ENCODE peak calls at places on chromosome 4, in six cellular contexts. One of them, this sample, is unnamed.

GRCh38 chr4:155005395-155006087 is 202.9 kb upstream of the NPY2R start:
- DNase-seq in CD4-positive, alpha-beta T cell: no peak
- DNase-seq in left ventricle myocardium inferior: no peak
- DNase-seq in BE2C: no peak
- DNase-seq in progenitor cell of endocrine pancreas: no peak
- DNase-seq in MM.1S: no peak
- DNase-seq in this sample: no peak

GRCh38 chr4:6568689-6569332 is 6.2 kb upstream of the MAN2B2 start:
- DNase-seq in progenitor cell of endocrine pancreas: no peak
- DNase-seq in MM.1S: no peak
- DNase-seq in BE2C: no peak
- DNase-seq in left ventricle myocardium inferior: no peak
- DNase-seq in CD4-positive, alpha-beta T cell: no peak
- DNase-seq in this sample: no peak

GRCh38 chr4:140130677-140131076 is 23.3 kb downstream of the MAML3 start:
- DNase-seq in BE2C: no peak
- DNase-seq in left ventricle myocardium inferior: no peak
- DNase-seq in MM.1S: no peak
- DNase-seq in CD4-positive, alpha-beta T cell: no peak
- DNase-seq in progenitor cell of endocrine pancreas: no peak
- DNase-seq in this sample: no peak

GRCh38 chr4:185272232-185272631 is 62.8 kb downstream of the SNX25 start:
- DNase-seq in MM.1S: no peak
- DNase-seq in left ventricle myocardium inferior: no peak
- DNase-seq in BE2C: no peak
- DNase-seq in CD4-positive, alpha-beta T cell: no peak
- DNase-seq in progenitor cell of endocrine pancreas: no peak
- DNase-seq in this sample: no peak

GRCh38 chr4:175411251-175411650 is 400.8 kb downstream of the GPM6A start:
- DNase-seq in CD4-positive, alpha-beta T cell: no peak
- DNase-seq in BE2C: no peak
- DNase-seq in MM.1S: no peak
- DNase-seq in left ventricle myocardium inferior: no peak
- DNase-seq in progenitor cell of endocrine pancreas: no peak
- DNase-seq in this sample: no peak

GRCh38 chr4:101103381-101104142 is 243.8 kb downstream of the PPP3CA start:
- DNase-seq in MM.1S: peak
- DNase-seq in left ventricle myocardium inferior: no peak
- DNase-seq in CD4-positive, alpha-beta T cell: no peak
- DNase-seq in progenitor cell of endocrine pancreas: no peak
- DNase-seq in BE2C: no peak
- DNase-seq in this sample: no peak

GRCh38 chr4:108080752-108081151 is 88.0 kb downstream of the LEF1 start:
- DNase-seq in left ventricle myocardium inferior: no peak
- DNase-seq in progenitor cell of endocrine pancreas: no peak
- DNase-seq in CD4-positive, alpha-beta T cell: peak
- DNase-seq in BE2C: no peak
- DNase-seq in MM.1S: no peak
- DNase-seq in this sample: no peak

GRCh38 chr4:47824844-47825243 is 13.0 kb downstream of the CORIN start:
- DNase-seq in CD4-positive, alpha-beta T cell: no peak
- DNase-seq in left ventricle myocardium inferior: peak
- DNase-seq in BE2C: peak
- DNase-seq in MM.1S: no peak
- DNase-seq in progenitor cell of endocrine pancreas: no peak
- DNase-seq in this sample: no peak

GRCh38 chr4:148095346-148095923 is 346.8 kb downstream of the NR3C2 start:
- DNase-seq in CD4-positive, alpha-beta T cell: no peak
- DNase-seq in BE2C: no peak
- DNase-seq in left ventricle myocardium inferior: no peak
- DNase-seq in MM.1S: no peak
- DNase-seq in progenitor cell of endocrine pancreas: no peak
- DNase-seq in this sample: no peak

GRCh38 chr4:182862166-182862875 is 54.9 kb downstream of the DCTD start:
- DNase-seq in BE2C: no peak
- DNase-seq in CD4-positive, alpha-beta T cell: no peak
- DNase-seq in MM.1S: no peak
- DNase-seq in progenitor cell of endocrine pancreas: no peak
- DNase-seq in left ventricle myocardium inferior: no peak
- DNase-seq in this sample: no peak

GRCh38 chr4:54077812-54078211 is 13.4 kb upstream of the CHIC2 start:
- DNase-seq in BE2C: no peak
- DNase-seq in CD4-positive, alpha-beta T cell: no peak
- DNase-seq in left ventricle myocardium inferior: no peak
- DNase-seq in progenitor cell of endocrine pancreas: no peak
- DNase-seq in MM.1S: no peak
- DNase-seq in this sample: no peak

GRCh38 chr4:173018446-173018845 is 150.2 kb upstream of the GALNT7 start:
- DNase-seq in MM.1S: no peak
- DNase-seq in BE2C: no peak
- DNase-seq in CD4-positive, alpha-beta T cell: no peak
- DNase-seq in progenitor cell of endocrine pancreas: no peak
- DNase-seq in left ventricle myocardium inferior: no peak
- DNase-seq in this sample: no peak

DNA sequence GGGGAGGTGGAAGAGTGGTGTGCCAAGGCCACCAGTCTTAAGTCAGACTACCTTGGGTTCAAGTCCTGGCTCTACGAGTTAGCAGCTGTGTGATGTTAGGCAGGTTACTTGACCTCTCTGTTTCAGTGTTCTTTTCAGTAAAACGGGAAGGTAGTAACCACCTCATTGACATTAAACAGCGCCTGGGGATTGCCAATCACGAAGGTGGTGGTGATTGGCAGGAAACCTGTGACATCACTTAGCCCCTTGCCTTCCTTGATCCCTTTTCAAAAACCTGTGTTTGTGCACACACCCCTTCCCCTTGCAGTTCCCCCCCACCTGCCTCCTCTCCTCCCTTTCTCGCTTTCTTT is 7.6 kb downstream of the KLF3 start:
- DNase-seq in BE2C: no peak
- DNase-seq in MM.1S: no peak
- DNase-seq in progenitor cell of endocrine pancreas: no peak
- DNase-seq in CD4-positive, alpha-beta T cell: no peak
- DNase-seq in left ventricle myocardium inferior: no peak
- DNase-seq in this sample: no peak
- TF ChIP-seq CTCF in BE2C: no peak
- TF ChIP-seq CTCF in MM.1S: no peak
- TF ChIP-seq CTCF in progenitor cell of endocrine pancreas: no peak
- TF ChIP-seq CTCF in CD4-positive, alpha-beta T cell: no peak
- TF ChIP-seq CTCF in left ventricle myocardium inferior: no peak
- TF ChIP-seq CTCF in this sample: no peak

GRCh38 chr4:112523008-112523440 is 7.0 kb upstream of the NEUROG2 start:
- DNase-seq in MM.1S: peak
- DNase-seq in left ventricle myocardium inferior: no peak
- DNase-seq in BE2C: peak
- DNase-seq in CD4-positive, alpha-beta T cell: no peak
- DNase-seq in progenitor cell of endocrine pancreas: no peak
- DNase-seq in this sample: no peak
- TF ChIP-seq CTCF in MM.1S: peak
- TF ChIP-seq CTCF in left ventricle myocardium inferior: no peak
- TF ChIP-seq CTCF in BE2C: peak
- TF ChIP-seq CTCF in CD4-positive, alpha-beta T cell: no peak
- TF ChIP-seq CTCF in progenitor cell of endocrine pancreas: no peak
- TF ChIP-seq CTCF in this sample: no peak

DNA sequence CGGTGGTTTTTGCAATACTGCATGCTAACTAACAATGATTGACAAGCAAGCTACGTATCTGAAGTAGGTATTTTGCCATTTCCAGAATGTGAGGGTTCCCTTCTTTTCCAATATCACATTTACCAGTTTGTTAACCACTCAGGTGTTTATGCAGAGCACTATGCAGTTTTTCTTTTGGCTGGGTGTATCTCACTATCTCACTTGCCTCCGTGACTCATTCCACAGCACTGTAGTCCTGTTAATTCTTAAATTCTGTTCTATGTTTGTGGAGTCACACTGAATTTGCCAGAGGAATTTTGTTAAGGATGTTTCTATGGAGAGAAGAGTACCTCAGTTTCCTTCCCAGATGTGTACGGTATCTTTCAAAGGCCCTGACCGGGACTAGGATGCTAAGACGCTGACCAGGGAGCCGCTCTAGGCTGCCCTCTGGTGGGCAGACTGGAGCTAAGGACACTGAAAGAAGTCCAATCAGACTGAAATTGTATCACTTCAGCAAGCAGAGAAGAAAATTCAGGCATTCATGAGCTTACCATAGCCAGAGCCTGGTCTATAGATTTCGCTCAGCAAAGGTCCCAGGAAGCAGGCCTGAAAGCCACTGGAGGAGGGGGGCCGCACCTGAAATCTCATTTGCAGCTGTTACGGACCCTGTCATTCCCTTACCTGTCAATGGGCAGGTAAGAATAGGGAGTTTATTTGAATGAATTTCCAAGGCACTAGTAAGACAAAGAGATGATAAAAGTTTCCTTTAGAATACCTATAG is 388.4 kb upstream of the SPOCK3 start:
- DNase-seq in left ventricle myocardium inferior: peak
- DNase-seq in progenitor cell of endocrine pancreas: peak
- DNase-seq in MM.1S: peak
- DNase-seq in BE2C: peak
- DNase-seq in CD4-positive, alpha-beta T cell: no peak
- DNase-seq in this sample: no peak
- TF ChIP-seq CTCF in left ventricle myocardium inferior: peak
- TF ChIP-seq CTCF in progenitor cell of endocrine pancreas: peak
- TF ChIP-seq CTCF in MM.1S: peak
- TF ChIP-seq CTCF in BE2C: peak
- TF ChIP-seq CTCF in CD4-positive, alpha-beta T cell: peak
- TF ChIP-seq CTCF in this sample: no peak

GRCh38 chr4:180031330-180031729 is 2211.9 kb upstream of the TENM3 start:
- DNase-seq in MM.1S: no peak
- DNase-seq in progenitor cell of endocrine pancreas: no peak
- DNase-seq in left ventricle myocardium inferior: no peak
- DNase-seq in BE2C: no peak
- DNase-seq in CD4-positive, alpha-beta T cell: no peak
- DNase-seq in this sample: no peak

DNA sequence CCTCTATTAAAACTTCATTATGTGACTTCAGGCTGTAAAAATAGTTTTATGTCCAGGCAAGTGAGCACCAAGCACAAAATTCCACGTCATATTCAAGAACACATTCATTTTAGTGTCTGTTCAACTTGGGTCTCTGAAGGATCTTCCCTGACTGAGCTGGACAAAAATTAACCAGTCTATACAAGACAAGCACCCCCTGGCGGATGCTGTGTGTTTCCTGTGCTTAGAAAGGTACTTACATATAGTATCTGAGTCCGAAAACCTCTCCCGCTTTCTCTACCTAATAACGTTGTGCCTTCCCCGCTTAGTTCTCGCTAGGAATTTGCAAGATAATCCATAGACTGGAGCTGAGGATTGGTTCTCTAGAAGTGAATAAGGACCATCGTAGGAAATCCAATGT is 2214.5 kb upstream of the TENM3 start:
- DNase-seq in progenitor cell of endocrine pancreas: peak
- DNase-seq in BE2C: peak
- DNase-seq in MM.1S: peak
- DNase-seq in left ventricle myocardium inferior: peak
- DNase-seq in CD4-positive, alpha-beta T cell: no peak
- DNase-seq in this sample: no peak
- TF ChIP-seq CTCF in progenitor cell of endocrine pancreas: peak
- TF ChIP-seq CTCF in BE2C: peak
- TF ChIP-seq CTCF in MM.1S: peak
- TF ChIP-seq CTCF in left ventricle myocardium inferior: no peak
- TF ChIP-seq CTCF in CD4-positive, alpha-beta T cell: no peak
- TF ChIP-seq CTCF in this sample: no peak

GRCh38 chr4:73698217-73698616 is 42.2 kb upstream of the CXCL8 start:
- DNase-seq in MM.1S: no peak
- DNase-seq in progenitor cell of endocrine pancreas: no peak
- DNase-seq in BE2C: no peak
- DNase-seq in left ventricle myocardium inferior: no peak
- DNase-seq in CD4-positive, alpha-beta T cell: no peak
- DNase-seq in this sample: no peak
- TF ChIP-seq CTCF in MM.1S: no peak
- TF ChIP-seq CTCF in progenitor cell of endocrine pancreas: no peak
- TF ChIP-seq CTCF in BE2C: no peak
- TF ChIP-seq CTCF in left ventricle myocardium inferior: no peak
- TF ChIP-seq CTCF in CD4-positive, alpha-beta T cell: no peak
- TF ChIP-seq CTCF in this sample: no peak

GRCh38 chr4:37138019-37138653 is 106.4 kb upstream of the NWD2 start:
- DNase-seq in left ventricle myocardium inferior: no peak
- DNase-seq in progenitor cell of endocrine pancreas: no peak
- DNase-seq in BE2C: no peak
- DNase-seq in CD4-positive, alpha-beta T cell: no peak
- DNase-seq in MM.1S: no peak
- DNase-seq in this sample: no peak

GRCh38 chr4:37130465-37130864 is 114.1 kb upstream of the NWD2 start:
- DNase-seq in BE2C: no peak
- DNase-seq in progenitor cell of endocrine pancreas: no peak
- DNase-seq in MM.1S: no peak
- DNase-seq in left ventricle myocardium inferior: no peak
- DNase-seq in CD4-positive, alpha-beta T cell: no peak
- DNase-seq in this sample: no peak

GRCh38 chr4:37132351-37132989 is 112.1 kb upstream of the NWD2 start:
- DNase-seq in left ventricle myocardium inferior: no peak
- DNase-seq in progenitor cell of endocrine pancreas: no peak
- DNase-seq in MM.1S: no peak
- DNase-seq in CD4-positive, alpha-beta T cell: no peak
- DNase-seq in BE2C: no peak
- DNase-seq in this sample: no peak
- TF ChIP-seq CTCF in left ventricle myocardium inferior: no peak
- TF ChIP-seq CTCF in progenitor cell of endocrine pancreas: peak
- TF ChIP-seq CTCF in MM.1S: no peak
- TF ChIP-seq CTCF in CD4-positive, alpha-beta T cell: no peak
- TF ChIP-seq CTCF in BE2C: no peak
- TF ChIP-seq CTCF in this sample: no peak

DNA sequence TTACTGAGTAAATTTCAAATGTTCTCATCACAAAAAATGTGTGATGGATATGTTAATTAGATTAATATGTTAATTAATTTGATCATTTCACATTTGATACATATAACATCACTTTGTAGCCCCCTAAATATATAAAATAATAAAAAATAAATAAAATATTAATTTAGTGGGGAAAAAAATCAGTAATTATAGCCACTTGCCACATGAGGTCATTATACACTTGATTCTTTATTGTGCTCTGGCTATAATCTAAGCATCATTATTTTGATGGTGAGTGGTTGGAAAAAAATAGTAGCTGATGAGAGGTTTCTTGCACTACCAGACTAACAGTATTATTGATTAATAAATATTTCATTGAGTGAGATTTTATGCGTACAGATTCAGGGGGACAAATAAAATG is 57.4 kb downstream of the DCK start:
- DNase-seq in CD4-positive, alpha-beta T cell: no peak
- DNase-seq in left ventricle myocardium inferior: no peak
- DNase-seq in BE2C: no peak
- DNase-seq in MM.1S: no peak
- DNase-seq in progenitor cell of endocrine pancreas: no peak
- DNase-seq in this sample: no peak
- TF ChIP-seq CTCF in CD4-positive, alpha-beta T cell: no peak
- TF ChIP-seq CTCF in left ventricle myocardium inferior: peak
- TF ChIP-seq CTCF in BE2C: no peak
- TF ChIP-seq CTCF in MM.1S: no peak
- TF ChIP-seq CTCF in progenitor cell of endocrine pancreas: no peak
- TF ChIP-seq CTCF in this sample: no peak

GRCh38 chr4:20248155-20248558 is 3.5 kb upstream of the SLIT2 start:
- DNase-seq in left ventricle myocardium inferior: no peak
- DNase-seq in MM.1S: peak
- DNase-seq in CD4-positive, alpha-beta T cell: no peak
- DNase-seq in progenitor cell of endocrine pancreas: no peak
- DNase-seq in BE2C: no peak
- DNase-seq in this sample: no peak
- TF ChIP-seq CTCF in left ventricle myocardium inferior: peak
- TF ChIP-seq CTCF in MM.1S: peak
- TF ChIP-seq CTCF in CD4-positive, alpha-beta T cell: no peak
- TF ChIP-seq CTCF in progenitor cell of endocrine pancreas: peak
- TF ChIP-seq CTCF in BE2C: peak
- TF ChIP-seq CTCF in this sample: no peak